ENCODE peak calls at places on chromosomes 3 and 15, in eight cellular contexts. U is RPMI8226, E is OCI-LY7, J is kidney, X is AG08396, Y is NCI-H1092 treated with DMSO at 0.1 percent for 48 hours, P is globus pallidus, R is skeletal muscle cell. Q is an unnamed sample.

GRCh38 chr15:88525418-88525817 is 21.1 kb downstream of the DET1 start:
- DNase-seq in U (no peak), E (no peak), J (no peak), X (no peak), Y (no peak), P (no peak), R (no peak), Q (no peak)

GRCh38 chr3:66276705-66277274 is 56.0 kb downstream of the SLC25A26 start:
- DNase-seq in U (peak; percentile 60), E (peak; percentile 77), J (no peak), X (peak; percentile 57), Y (peak; percentile 44), P (peak; percentile 84), R (no peak), Q (peak; percentile 79)

GRCh38 chr3:53589201-53589600 is 94.8 kb downstream of the CACNA1D start:
- DNase-seq in U (no peak), E (no peak), J (no peak), X (no peak), Y (no peak), P (no peak), R (no peak), Q (no peak)

GRCh38 chr15:93349146-93349545 is 260.1 kb upstream of the RGMA start:
- DNase-seq in U (no peak), E (no peak), J (no peak), X (no peak), Y (no peak), P (no peak), R (no peak), Q (no peak)

GRCh38 chr3:72270072-72270611 is 485.2 kb upstream of the PROK2 start:
- DNase-seq in U (peak; percentile 87), E (no peak), J (peak; percentile 95), X (peak; percentile 85), Y (no peak), P (no peak), R (peak; percentile 97), Q (peak; percentile 86)

GRCh38 chr3:120689395-120689794 is 7.4 kb upstream of the HGD start:
- DNase-seq in U (no peak), E (no peak), J (no peak), X (no peak), Y (no peak), P (no peak), R (no peak), Q (no peak)

GRCh38 chr15:98428253-98428989 is 219.9 kb upstream of the IGF1R start:
- DNase-seq in U (peak; percentile 70), E (no peak), J (peak; percentile 89), X (peak; percentile 91), Y (peak; percentile 13), P (no peak), R (no peak), Q (peak; percentile 79)

GRCh38 chr15:66389859-66390382 is 3.2 kb downstream of the MAP2K1 start:
- DNase-seq in U (no peak), E (peak; percentile 26), J (no peak), X (no peak), Y (no peak), P (no peak), R (no peak), Q (no peak)

GRCh38 chr3:186964071-186964470 is 33.7 kb downstream of the ST6GAL1 start:
- DNase-seq in U (no peak), E (no peak), J (no peak), X (no peak), Y (no peak), P (no peak), R (no peak), Q (no peak)

GRCh38 chr3:126519506-126520455 is 2.2 kb upstream of the UROC1 start:
- DNase-seq in U (peak; percentile 50), E (peak; percentile 18), J (peak; percentile 29), X (no peak), Y (no peak), P (no peak), R (no peak), Q (no peak)

GRCh38 chr3:26260073-26260623 is 362.4 kb upstream of the LRRC3B start:
- DNase-seq in U (no peak), E (no peak), J (no peak), X (no peak), Y (no peak), P (no peak), R (no peak), Q (no peak)

GRCh38 chr3:72246685-72247084 is 461.7 kb upstream of the PROK2 start:
- DNase-seq in U (no peak), E (no peak), J (no peak), X (no peak), Y (no peak), P (peak; percentile 92), R (no peak), Q (no peak)

GRCh38 chr3:79032686-79033318 is 735.0 kb downstream of the ROBO1 start:
- DNase-seq in U (peak; percentile 47), E (peak; percentile 41), J (no peak), X (no peak), Y (peak; percentile 60), P (peak; percentile 72), R (no peak), Q (peak; percentile 49)

GRCh38 chr3:126103121-126104027 is 19.4 kb upstream of the SLC41A3 start:
- DNase-seq in U (peak; percentile 39), E (peak; percentile 22), J (no peak), X (peak; percentile 4), Y (no peak), P (no peak), R (no peak), Q (no peak)

GRCh38 chr3:146692254-146692653 is 87.1 kb upstream of the PLSCR5 start:
- DNase-seq in U (no peak), E (no peak), J (no peak), X (no peak), Y (no peak), P (no peak), R (no peak), Q (no peak)

GRCh38 chr3:134373942-134374790 is at the start of gene AMOTL2:
- DNase-seq in U (peak; percentile 64), E (no peak), J (peak; percentile 97), X (peak; percentile 99), Y (peak; percentile 45), P (peak; percentile 87), R (peak; percentile 84), Q (peak; percentile 81)

GRCh38 chr3:45035441-45036301 is 9.6 kb downstream of the CLEC3B start:
- DNase-seq in U (no peak), E (no peak), J (peak; percentile 81), X (peak; percentile 66), Y (no peak), P (no peak), R (no peak), Q (no peak)

Q was measured in KBM-7.